ENCODE peak calls at places on chromosomes 7 and 10, in seven cellular contexts. K is skeletal muscle cell, N is Caki2, T is Daoy, B is kidney, Q is LoVo, L is HTR-8/SVneo. S is an unnamed sample.

GRCh38 chr10:78604721-78605120 is 464.0 kb upstream of the ZMIZ1 start:
- DNase-seq in T (no peak), Q (no peak), N (no peak), L (no peak), K (no peak), B (no peak), S (no peak)

GRCh38 chr7:130037703-130038102 is 13.5 kb downstream of the ZC3HC1 start:
- DNase-seq in N (no peak), L (no peak), K (no peak), B (no peak), T (no peak), Q (no peak), S (no peak)

GRCh38 chr7:373818-374705 is 84.1 kb downstream of the FOXL3 start:
- DNase-seq in Q (no peak), L (no peak), T (no peak), B (peak), N (no peak), K (no peak), S (no peak)

GRCh38 chr10:118838364-118838763 is 83.6 kb upstream of the CACUL1 start:
- DNase-seq in T (no peak), K (no peak), N (no peak), Q (no peak), L (no peak), B (no peak), S (no peak)

GRCh38 chr10:122307669-122308486 is 36.8 kb downstream of the BTBD16 start:
- DNase-seq in Q (peak), T (peak), N (peak), K (peak), B (peak), L (peak), S (peak)

GRCh38 chr10:35074266-35074665 is 15.9 kb downstream of the CUL2 start:
- DNase-seq in B (no peak), L (no peak), N (no peak), T (no peak), Q (no peak), K (no peak), S (no peak)

GRCh38 chr7:158549176-158549833 is 38.3 kb downstream of the PTPRN2 start:
- DNase-seq in Q (no peak), N (no peak), K (no peak), T (peak), B (peak), L (no peak), S (no peak)

GRCh38 chr10:80443531-80443974 is 10.6 kb upstream of the TSPAN14 start:
- DNase-seq in L (no peak), N (no peak), K (no peak), B (no peak), T (peak), Q (no peak), S (no peak)

GRCh38 chr10:75110006-75110632 is 1.3 kb upstream of the SAMD8 start:
- DNase-seq in L (no peak), T (no peak), K (no peak), B (peak), N (no peak), Q (no peak), S (no peak)

GRCh38 chr7:132656846-132657776 is 80.8 kb upstream of the PLXNA4 start:
- DNase-seq in B (no peak), N (no peak), Q (no peak), T (peak), L (no peak), K (no peak), S (no peak)

GRCh38 chr7:5584091-5584490 is 160.5 kb upstream of the TNRC18 start:
- DNase-seq in T (no peak), K (no peak), N (no peak), Q (no peak), B (no peak), L (no peak), S (no peak)

GRCh38 chr7:141654551-141654950 is 47.4 kb downstream of the DENND11 start:
- DNase-seq in N (peak), L (peak), K (no peak), Q (peak), T (peak), B (no peak), S (peak)

GRCh38 chr7:111429781-111430180 is 132.5 kb downstream of the IMMP2L start:
- DNase-seq in N (no peak), T (no peak), K (no peak), B (no peak), Q (no peak), L (no peak), S (peak)

GRCh38 chr10:60293797-60294196 is 95.9 kb downstream of the ANK3 start:
- DNase-seq in N (no peak), L (no peak), Q (no peak), K (no peak), B (no peak), T (no peak), S (no peak)

GRCh38 chr7:110534241-110534931 is 556.5 kb upstream of the LRRN3 start:
- DNase-seq in B (no peak), T (no peak), K (no peak), N (peak), Q (peak), L (no peak), S (no peak)

GRCh38 chr10:26780793-26781601 is 79.8 kb downstream of the ABI1 start:
- DNase-seq in L (peak), N (peak), Q (peak), T (peak), B (no peak), K (peak), S (peak)

S was measured in AG04449.